ENCODE peak calls at places on chromosomes 12 and 14, in five cellular contexts. One of them, this sample, is unnamed.
A peak's percentile ranks its signal among the peaks of the same experiment; 100 is the strongest.

GRCh38 chr14:99280852-99281251 is 8.9 kb upstream of the BCL11B start:
- DNase-seq in activated T-cell treated with anti-CD3 and anti-CD28 coated beads for 1 hour: no peak
- DNase-seq in RCC 7860: no peak
- DNase-seq in stimulated activated CD4-positive, alpha-beta T cell treated with anti-CD3 and anti-CD28 coated beads, Interleukin-2, amount 100 ng/mL, for 48 hours: no peak
- DNase-seq in iPS DF 6.9: no peak
- DNase-seq in this sample: no peak

GRCh38 chr12:57489157-57489641 is 1.3 kb downstream of the MARS1 start:
- DNase-seq in activated T-cell treated with anti-CD3 and anti-CD28 coated beads for 1 hour: no peak
- DNase-seq in RCC 7860: peak; percentile 51
- DNase-seq in stimulated activated CD4-positive, alpha-beta T cell treated with anti-CD3 and anti-CD28 coated beads, Interleukin-2, amount 100 ng/mL, for 48 hours: no peak
- DNase-seq in iPS DF 6.9: no peak
- DNase-seq in this sample: no peak

GRCh38 chr12:111998015-111998414 is 14.9 kb downstream of the TMEM116 start:
- DNase-seq in activated T-cell treated with anti-CD3 and anti-CD28 coated beads for 1 hour: no peak
- DNase-seq in RCC 7860: no peak
- DNase-seq in stimulated activated CD4-positive, alpha-beta T cell treated with anti-CD3 and anti-CD28 coated beads, Interleukin-2, amount 100 ng/mL, for 48 hours: no peak
- DNase-seq in iPS DF 6.9: no peak
- DNase-seq in this sample: no peak

GRCh38 chr12:4031703-4032291 is 158.6 kb upstream of the PARP11 start:
- DNase-seq in activated T-cell treated with anti-CD3 and anti-CD28 coated beads for 1 hour: no peak
- DNase-seq in RCC 7860: peak; percentile 7
- DNase-seq in stimulated activated CD4-positive, alpha-beta T cell treated with anti-CD3 and anti-CD28 coated beads, Interleukin-2, amount 100 ng/mL, for 48 hours: no peak
- DNase-seq in iPS DF 6.9: no peak
- DNase-seq in this sample: no peak

GRCh38 chr12:19440019-19440858 is 947 bp downstream of the AEBP2 start:
- DNase-seq in activated T-cell treated with anti-CD3 and anti-CD28 coated beads for 1 hour: peak; percentile 46
- DNase-seq in RCC 7860: no peak
- DNase-seq in stimulated activated CD4-positive, alpha-beta T cell treated with anti-CD3 and anti-CD28 coated beads, Interleukin-2, amount 100 ng/mL, for 48 hours: peak; percentile 47
- DNase-seq in iPS DF 6.9: no peak
- DNase-seq in this sample: peak; percentile 44

GRCh38 chr12:98154850-98155249 is 360.5 kb upstream of the TMPO start:
- DNase-seq in activated T-cell treated with anti-CD3 and anti-CD28 coated beads for 1 hour: no peak
- DNase-seq in RCC 7860: no peak
- DNase-seq in stimulated activated CD4-positive, alpha-beta T cell treated with anti-CD3 and anti-CD28 coated beads, Interleukin-2, amount 100 ng/mL, for 48 hours: no peak
- DNase-seq in iPS DF 6.9: peak; percentile 33
- DNase-seq in this sample: no peak

GRCh38 chr12:101299346-101299745 is 19.4 kb downstream of the UTP20 start:
- DNase-seq in activated T-cell treated with anti-CD3 and anti-CD28 coated beads for 1 hour: no peak
- DNase-seq in RCC 7860: no peak
- DNase-seq in stimulated activated CD4-positive, alpha-beta T cell treated with anti-CD3 and anti-CD28 coated beads, Interleukin-2, amount 100 ng/mL, for 48 hours: no peak
- DNase-seq in iPS DF 6.9: no peak
- DNase-seq in this sample: no peak

GRCh38 chr12:121167951-121168350 is 35.3 kb downstream of the P2RX7 start:
- DNase-seq in activated T-cell treated with anti-CD3 and anti-CD28 coated beads for 1 hour: no peak
- DNase-seq in RCC 7860: no peak
- DNase-seq in stimulated activated CD4-positive, alpha-beta T cell treated with anti-CD3 and anti-CD28 coated beads, Interleukin-2, amount 100 ng/mL, for 48 hours: no peak
- DNase-seq in iPS DF 6.9: no peak
- DNase-seq in this sample: no peak

GRCh38 chr12:132044661-132045412 is 95.1 kb downstream of the EP400 start:
- DNase-seq in activated T-cell treated with anti-CD3 and anti-CD28 coated beads for 1 hour: no peak
- DNase-seq in RCC 7860: no peak
- DNase-seq in stimulated activated CD4-positive, alpha-beta T cell treated with anti-CD3 and anti-CD28 coated beads, Interleukin-2, amount 100 ng/mL, for 48 hours: no peak
- DNase-seq in iPS DF 6.9: no peak
- DNase-seq in this sample: no peak

GRCh38 chr12:4153343-4153892 is 120.1 kb upstream of the CCND2 start:
- DNase-seq in activated T-cell treated with anti-CD3 and anti-CD28 coated beads for 1 hour: no peak
- DNase-seq in RCC 7860: no peak
- DNase-seq in stimulated activated CD4-positive, alpha-beta T cell treated with anti-CD3 and anti-CD28 coated beads, Interleukin-2, amount 100 ng/mL, for 48 hours: peak; percentile 56
- DNase-seq in iPS DF 6.9: no peak
- DNase-seq in this sample: peak; percentile 67